ENCODE peak calls at places on chromosomes 6 and 20, in ten cellular contexts. One of them, this sample, is unnamed.

GRCh38 chr6:53691667-53692133 is 26.1 kb upstream of the KLHL31 start:
- DNase-seq in hypothalamus: no peak
- DNase-seq in EH: peak
- DNase-seq in fibroblast of mammary gland: no peak
- DNase-seq in RWPE1: no peak
- DNase-seq in CD8-positive, alpha-beta memory T cell: no peak
- DNase-seq in NCI-H226: no peak
- DNase-seq in CD4-positive, alpha-beta memory T cell: no peak
- DNase-seq in NCI-H2081: no peak
- DNase-seq in AG08395: no peak
- DNase-seq in this sample: no peak

GRCh38 chr20:10651227-10651990 is 22.4 kb downstream of the JAG1 start:
- DNase-seq in RWPE1: no peak
- DNase-seq in CD8-positive, alpha-beta memory T cell: no peak
- DNase-seq in AG08395: no peak
- DNase-seq in CD4-positive, alpha-beta memory T cell: no peak
- DNase-seq in NCI-H226: no peak
- DNase-seq in hypothalamus: no peak
- DNase-seq in fibroblast of mammary gland: peak
- DNase-seq in EH: peak
- DNase-seq in NCI-H2081: no peak
- DNase-seq in this sample: no peak

GRCh38 chr6:27669798-27670301 is 196.9 kb upstream of the ZNF184 start:
- DNase-seq in RWPE1: no peak
- DNase-seq in NCI-H226: no peak
- DNase-seq in fibroblast of mammary gland: no peak
- DNase-seq in CD8-positive, alpha-beta memory T cell: no peak
- DNase-seq in NCI-H2081: peak
- DNase-seq in EH: no peak
- DNase-seq in AG08395: no peak
- DNase-seq in hypothalamus: no peak
- DNase-seq in CD4-positive, alpha-beta memory T cell: peak
- DNase-seq in this sample: no peak

GRCh38 chr6:21263531-21264287 is 329.8 kb upstream of the SOX4 start:
- DNase-seq in CD4-positive, alpha-beta memory T cell: no peak
- DNase-seq in fibroblast of mammary gland: peak
- DNase-seq in EH: peak
- DNase-seq in CD8-positive, alpha-beta memory T cell: no peak
- DNase-seq in RWPE1: peak
- DNase-seq in AG08395: no peak
- DNase-seq in hypothalamus: no peak
- DNase-seq in NCI-H226: no peak
- DNase-seq in NCI-H2081: no peak
- DNase-seq in this sample: no peak

GRCh38 chr20:46984391-46984790 is 89.7 kb downstream of the EYA2 start:
- DNase-seq in CD8-positive, alpha-beta memory T cell: no peak
- DNase-seq in EH: peak
- DNase-seq in NCI-H226: no peak
- DNase-seq in AG08395: no peak
- DNase-seq in CD4-positive, alpha-beta memory T cell: no peak
- DNase-seq in RWPE1: no peak
- DNase-seq in hypothalamus: no peak
- DNase-seq in fibroblast of mammary gland: peak
- DNase-seq in NCI-H2081: no peak
- DNase-seq in this sample: no peak

GRCh38 chr6:45483501-45483900 is 105.8 kb upstream of the SUPT3H start:
- DNase-seq in fibroblast of mammary gland: peak
- DNase-seq in hypothalamus: no peak
- DNase-seq in CD4-positive, alpha-beta memory T cell: no peak
- DNase-seq in RWPE1: no peak
- DNase-seq in NCI-H2081: no peak
- DNase-seq in EH: peak
- DNase-seq in NCI-H226: no peak
- DNase-seq in AG08395: peak
- DNase-seq in CD8-positive, alpha-beta memory T cell: no peak
- DNase-seq in this sample: no peak

GRCh38 chr20:59402697-59403096 is 102.3 kb downstream of the EDN3 start:
- DNase-seq in AG08395: no peak
- DNase-seq in CD8-positive, alpha-beta memory T cell: peak
- DNase-seq in EH: no peak
- DNase-seq in RWPE1: no peak
- DNase-seq in NCI-H226: no peak
- DNase-seq in fibroblast of mammary gland: no peak
- DNase-seq in hypothalamus: no peak
- DNase-seq in NCI-H2081: no peak
- DNase-seq in CD4-positive, alpha-beta memory T cell: no peak
- DNase-seq in this sample: no peak

GRCh38 chr6:168050861-168051586 is 28.0 kb downstream of the FRMD1 start:
- DNase-seq in RWPE1: no peak
- DNase-seq in fibroblast of mammary gland: peak
- DNase-seq in CD4-positive, alpha-beta memory T cell: no peak
- DNase-seq in hypothalamus: peak
- DNase-seq in AG08395: peak
- DNase-seq in EH: peak
- DNase-seq in NCI-H2081: no peak
- DNase-seq in NCI-H226: no peak
- DNase-seq in CD8-positive, alpha-beta memory T cell: no peak
- DNase-seq in this sample: peak

GRCh38 chr6:82419859-82420258 is 56.2 kb downstream of the TPBG start:
- DNase-seq in EH: no peak
- DNase-seq in CD4-positive, alpha-beta memory T cell: no peak
- DNase-seq in CD8-positive, alpha-beta memory T cell: no peak
- DNase-seq in hypothalamus: no peak
- DNase-seq in AG08395: peak
- DNase-seq in NCI-H226: no peak
- DNase-seq in fibroblast of mammary gland: peak
- DNase-seq in NCI-H2081: no peak
- DNase-seq in RWPE1: no peak
- DNase-seq in this sample: no peak

GRCh38 chr6:13140972-13141371 is 187.4 kb downstream of the TBC1D7 start:
- DNase-seq in NCI-H2081: no peak
- DNase-seq in EH: no peak
- DNase-seq in NCI-H226: no peak
- DNase-seq in CD8-positive, alpha-beta memory T cell: no peak
- DNase-seq in fibroblast of mammary gland: no peak
- DNase-seq in hypothalamus: no peak
- DNase-seq in CD4-positive, alpha-beta memory T cell: no peak
- DNase-seq in AG08395: no peak
- DNase-seq in RWPE1: no peak
- DNase-seq in this sample: no peak

GRCh38 chr6:129186988-129187387 is 304.1 kb downstream of the LAMA2 start:
- DNase-seq in fibroblast of mammary gland: peak
- DNase-seq in AG08395: peak
- DNase-seq in CD4-positive, alpha-beta memory T cell: no peak
- DNase-seq in NCI-H226: peak
- DNase-seq in CD8-positive, alpha-beta memory T cell: no peak
- DNase-seq in hypothalamus: no peak
- DNase-seq in NCI-H2081: no peak
- DNase-seq in EH: peak
- DNase-seq in RWPE1: peak
- DNase-seq in this sample: no peak

GRCh38 chr6:157211603-157212455 is 111.5 kb downstream of the TMEM242 start:
- DNase-seq in hypothalamus: no peak
- DNase-seq in fibroblast of mammary gland: no peak
- DNase-seq in CD8-positive, alpha-beta memory T cell: no peak
- DNase-seq in NCI-H226: no peak
- DNase-seq in AG08395: no peak
- DNase-seq in NCI-H2081: no peak
- DNase-seq in CD4-positive, alpha-beta memory T cell: no peak
- DNase-seq in RWPE1: no peak
- DNase-seq in EH: no peak
- DNase-seq in this sample: no peak

GRCh38 chr20:63177134-63177784 is 38.7 kb downstream of the YTHDF1 start:
- DNase-seq in CD8-positive, alpha-beta memory T cell: no peak
- DNase-seq in fibroblast of mammary gland: no peak
- DNase-seq in hypothalamus: peak
- DNase-seq in CD4-positive, alpha-beta memory T cell: no peak
- DNase-seq in NCI-H2081: no peak
- DNase-seq in NCI-H226: no peak
- DNase-seq in RWPE1: no peak
- DNase-seq in AG08395: no peak
- DNase-seq in EH: no peak
- DNase-seq in this sample: no peak

GRCh38 chr6:44606976-44607375 is 219.5 kb downstream of the CDC5L start:
- DNase-seq in NCI-H2081: no peak
- DNase-seq in fibroblast of mammary gland: no peak
- DNase-seq in NCI-H226: no peak
- DNase-seq in hypothalamus: no peak
- DNase-seq in CD4-positive, alpha-beta memory T cell: no peak
- DNase-seq in RWPE1: no peak
- DNase-seq in AG08395: no peak
- DNase-seq in CD8-positive, alpha-beta memory T cell: no peak
- DNase-seq in EH: no peak
- DNase-seq in this sample: no peak

GRCh38 chr6:16716450-16716858 is 44.8 kb downstream of the ATXN1 start:
- DNase-seq in NCI-H2081: no peak
- DNase-seq in fibroblast of mammary gland: no peak
- DNase-seq in EH: no peak
- DNase-seq in AG08395: no peak
- DNase-seq in RWPE1: no peak
- DNase-seq in CD8-positive, alpha-beta memory T cell: no peak
- DNase-seq in NCI-H226: no peak
- DNase-seq in hypothalamus: no peak
- DNase-seq in CD4-positive, alpha-beta memory T cell: no peak
- DNase-seq in this sample: no peak

GRCh38 chr6:17621003-17621402 is 20.9 kb downstream of the FAM8A1 start:
- DNase-seq in EH: no peak
- DNase-seq in CD4-positive, alpha-beta memory T cell: no peak
- DNase-seq in NCI-H226: no peak
- DNase-seq in RWPE1: no peak
- DNase-seq in CD8-positive, alpha-beta memory T cell: no peak
- DNase-seq in NCI-H2081: no peak
- DNase-seq in AG08395: no peak
- DNase-seq in hypothalamus: no peak
- DNase-seq in fibroblast of mammary gland: no peak
- DNase-seq in this sample: no peak

GRCh38 chr6:47360388-47360787 is 50.7 kb upstream of the TNFRSF21 start:
- DNase-seq in fibroblast of mammary gland: no peak
- DNase-seq in NCI-H226: no peak
- DNase-seq in CD4-positive, alpha-beta memory T cell: no peak
- DNase-seq in AG08395: no peak
- DNase-seq in EH: no peak
- DNase-seq in NCI-H2081: no peak
- DNase-seq in RWPE1: no peak
- DNase-seq in hypothalamus: no peak
- DNase-seq in CD8-positive, alpha-beta memory T cell: no peak
- DNase-seq in this sample: no peak

GRCh38 chr6:26065952-26066380 is 21.3 kb upstream of the HFE start:
- DNase-seq in AG08395: peak
- DNase-seq in NCI-H226: peak
- DNase-seq in RWPE1: peak
- DNase-seq in fibroblast of mammary gland: peak
- DNase-seq in CD4-positive, alpha-beta memory T cell: peak
- DNase-seq in NCI-H2081: peak
- DNase-seq in CD8-positive, alpha-beta memory T cell: peak
- DNase-seq in EH: peak
- DNase-seq in hypothalamus: peak
- DNase-seq in this sample: peak

GRCh38 chr20:43667341-43668132 is 623 bp downstream of the MYBL2 start:
- DNase-seq in CD8-positive, alpha-beta memory T cell: no peak
- DNase-seq in EH: peak
- DNase-seq in NCI-H226: no peak
- DNase-seq in CD4-positive, alpha-beta memory T cell: no peak
- DNase-seq in RWPE1: peak
- DNase-seq in AG08395: no peak
- DNase-seq in fibroblast of mammary gland: peak
- DNase-seq in NCI-H2081: peak
- DNase-seq in hypothalamus: no peak
- DNase-seq in this sample: peak

GRCh38 chr6:31559958-31560696 is 12.0 kb upstream of the LTA start:
- DNase-seq in RWPE1: peak
- DNase-seq in NCI-H226: peak
- DNase-seq in EH: peak
- DNase-seq in fibroblast of mammary gland: peak
- DNase-seq in CD4-positive, alpha-beta memory T cell: peak
- DNase-seq in NCI-H2081: no peak
- DNase-seq in CD8-positive, alpha-beta memory T cell: no peak
- DNase-seq in AG08395: peak
- DNase-seq in hypothalamus: no peak
- DNase-seq in this sample: no peak

GRCh38 chr20:5718896-5719595 is 31.2 kb upstream of the SHLD1 start:
- DNase-seq in fibroblast of mammary gland: no peak
- DNase-seq in hypothalamus: peak
- DNase-seq in CD8-positive, alpha-beta memory T cell: no peak
- DNase-seq in RWPE1: no peak
- DNase-seq in CD4-positive, alpha-beta memory T cell: no peak
- DNase-seq in NCI-H226: no peak
- DNase-seq in NCI-H2081: no peak
- DNase-seq in EH: no peak
- DNase-seq in AG08395: no peak
- DNase-seq in this sample: peak

GRCh38 chr20:16806886-16807285 is 58.7 kb downstream of the OTOR start:
- DNase-seq in fibroblast of mammary gland: peak
- DNase-seq in CD4-positive, alpha-beta memory T cell: no peak
- DNase-seq in RWPE1: no peak
- DNase-seq in NCI-H2081: no peak
- DNase-seq in CD8-positive, alpha-beta memory T cell: no peak
- DNase-seq in hypothalamus: no peak
- DNase-seq in NCI-H226: peak
- DNase-seq in AG08395: no peak
- DNase-seq in EH: no peak
- DNase-seq in this sample: no peak

GRCh38 chr6:24026050-24026449 is 100.0 kb upstream of the NRSN1 start:
- DNase-seq in CD8-positive, alpha-beta memory T cell: no peak
- DNase-seq in NCI-H2081: no peak
- DNase-seq in NCI-H226: no peak
- DNase-seq in hypothalamus: no peak
- DNase-seq in AG08395: no peak
- DNase-seq in RWPE1: no peak
- DNase-seq in fibroblast of mammary gland: no peak
- DNase-seq in CD4-positive, alpha-beta memory T cell: no peak
- DNase-seq in EH: no peak
- DNase-seq in this sample: no peak

GRCh38 chr6:74785236-74785635 is 420.6 kb downstream of the COL12A1 start:
- DNase-seq in RWPE1: no peak
- DNase-seq in EH: peak
- DNase-seq in CD4-positive, alpha-beta memory T cell: no peak
- DNase-seq in AG08395: no peak
- DNase-seq in NCI-H226: peak
- DNase-seq in CD8-positive, alpha-beta memory T cell: no peak
- DNase-seq in NCI-H2081: no peak
- DNase-seq in fibroblast of mammary gland: peak
- DNase-seq in hypothalamus: no peak
- DNase-seq in this sample: no peak

GRCh38 chr6:29813809-29814208 is 13.8 kb upstream of the HLA-G start:
- DNase-seq in CD8-positive, alpha-beta memory T cell: no peak
- DNase-seq in fibroblast of mammary gland: peak
- DNase-seq in RWPE1: peak
- DNase-seq in EH: peak
- DNase-seq in NCI-H2081: no peak
- DNase-seq in AG08395: peak
- DNase-seq in hypothalamus: no peak
- DNase-seq in NCI-H226: peak
- DNase-seq in CD4-positive, alpha-beta memory T cell: no peak
- DNase-seq in this sample: no peak

GRCh38 chr6:56347526-56347925 is 100.1 kb upstream of the COL21A1 start:
- DNase-seq in CD4-positive, alpha-beta memory T cell: no peak
- DNase-seq in AG08395: peak
- DNase-seq in EH: peak
- DNase-seq in hypothalamus: no peak
- DNase-seq in NCI-H2081: no peak
- DNase-seq in NCI-H226: peak
- DNase-seq in RWPE1: no peak
- DNase-seq in CD8-positive, alpha-beta memory T cell: no peak
- DNase-seq in fibroblast of mammary gland: peak
- DNase-seq in this sample: no peak

GRCh38 chr6:86856937-86857563 is 80.3 kb upstream of the HTR1E start:
- DNase-seq in fibroblast of mammary gland: peak
- DNase-seq in CD8-positive, alpha-beta memory T cell: no peak
- DNase-seq in CD4-positive, alpha-beta memory T cell: no peak
- DNase-seq in EH: peak
- DNase-seq in RWPE1: peak
- DNase-seq in NCI-H226: peak
- DNase-seq in AG08395: peak
- DNase-seq in hypothalamus: no peak
- DNase-seq in NCI-H2081: peak
- DNase-seq in this sample: no peak

GRCh38 chr6:11589261-11589660 is 51.7 kb downstream of the TMEM170B start:
- DNase-seq in AG08395: no peak
- DNase-seq in RWPE1: no peak
- DNase-seq in EH: peak
- DNase-seq in CD8-positive, alpha-beta memory T cell: no peak
- DNase-seq in CD4-positive, alpha-beta memory T cell: no peak
- DNase-seq in fibroblast of mammary gland: no peak
- DNase-seq in NCI-H226: no peak
- DNase-seq in hypothalamus: no peak
- DNase-seq in NCI-H2081: no peak
- DNase-seq in this sample: no peak